ENCODE peak calls at places on chromosomes 2 and 18, in eight cellular contexts. C is tibial artery, B is Calu3, Z is GM12878, K is B cell, H is AG10803, D is fibroblast of lung, X is mucosa of descending colon. S is an unnamed sample.

GRCh38 chr18:8623549-8624106 is 14.4 kb downstream of the RAB12 start:
- DNase-seq in C (peak), B (peak), Z (no peak), K (peak), H (no peak), D (no peak), X (no peak), S (no peak)

GRCh38 chr2:18959200-18959599 is 369.8 kb upstream of the NT5C1B start:
- DNase-seq in C (no peak), B (no peak), Z (no peak), K (no peak), H (no peak), D (no peak), X (no peak), S (no peak)

GRCh38 chr2:165440367-165440766 is 29.1 kb upstream of the CSRNP3 start:
- DNase-seq in C (no peak), B (no peak), Z (no peak), K (no peak), H (peak), D (peak), X (no peak), S (no peak)

GRCh38 chr18:22912835-22913234 is 20.3 kb upstream of the RBBP8 start:
- DNase-seq in C (no peak), B (no peak), Z (no peak), K (no peak), H (peak), D (peak), X (no peak), S (no peak)

GRCh38 chr2:11344956-11345671 is 678 bp upstream of the ROCK2 start:
- DNase-seq in C (peak), B (peak), Z (no peak), K (peak), H (peak), D (peak), X (peak), S (no peak)

GRCh38 chr2:120654383-120655134 is 81.1 kb upstream of the GLI2 start:
- DNase-seq in C (no peak), B (no peak), Z (no peak), K (no peak), H (no peak), D (no peak), X (no peak), S (no peak)

GRCh38 chr2:240394549-240394948 is 40.9 kb upstream of the GPC1 start:
- DNase-seq in C (peak), B (no peak), Z (no peak), K (no peak), H (no peak), D (no peak), X (peak), S (no peak)

GRCh38 chr2:197871780-197872456 is 67.5 kb downstream of the PLCL1 start:
- DNase-seq in C (no peak), B (no peak), Z (no peak), K (no peak), H (no peak), D (no peak), X (no peak), S (no peak)

GRCh38 chr2:110115291-110116032 is at the start of gene MALL:
- DNase-seq in C (no peak), B (peak), Z (no peak), K (no peak), H (peak), D (peak), X (peak), S (no peak)

GRCh38 chr18:63016270-63016669 is 300.9 kb downstream of the PHLPP1 start:
- DNase-seq in C (no peak), B (peak), Z (peak), K (peak), H (peak), D (peak), X (no peak), S (peak)

GRCh38 chr2:233673896-233674295 is 2.2 kb downstream of the UGT1A9 start:
- DNase-seq in C (no peak), B (no peak), Z (no peak), K (no peak), H (no peak), D (no peak), X (no peak), S (no peak)

GRCh38 chr2:224357098-224357901 is 44.6 kb downstream of the FAM124B start:
- DNase-seq in C (peak), B (peak), Z (peak), K (peak), H (peak), D (peak), X (no peak), S (peak)

GRCh38 chr2:211454684-211455083 is 898.3 kb downstream of the CPS1 start:
- DNase-seq in C (no peak), B (no peak), Z (no peak), K (no peak), H (no peak), D (no peak), X (no peak), S (no peak)

GRCh38 chr2:160934991-160935390 is 225.2 kb upstream of the TANK start:
- DNase-seq in C (no peak), B (no peak), Z (no peak), K (no peak), H (no peak), D (no peak), X (no peak), S (no peak)
- TF ChIP-seq CTCF in C (no peak), B (no peak), Z (no peak), K (no peak), H (no peak), D (no peak), X (no peak), S (no peak)

GRCh38 chr2:78541451-78542267 is 483.8 kb upstream of the REG3G start:
- DNase-seq in C (no peak), B (no peak), Z (no peak), K (no peak), H (no peak), D (no peak), X (no peak), S (no peak)
- TF ChIP-seq CTCF in C (no peak), B (no peak), Z (no peak), K (no peak), H (no peak), D (no peak), X (no peak), S (no peak)

GRCh38 chr2:63488118-63488713 is 100.1 kb downstream of the WDPCP start:
- DNase-seq in C (no peak), B (peak), Z (no peak), K (peak), H (peak), D (peak), X (no peak), S (peak)
- TF ChIP-seq CTCF in C (peak), B (peak), Z (peak), K (peak), H (peak), D (peak), X (no peak), S (no peak)

DNA sequence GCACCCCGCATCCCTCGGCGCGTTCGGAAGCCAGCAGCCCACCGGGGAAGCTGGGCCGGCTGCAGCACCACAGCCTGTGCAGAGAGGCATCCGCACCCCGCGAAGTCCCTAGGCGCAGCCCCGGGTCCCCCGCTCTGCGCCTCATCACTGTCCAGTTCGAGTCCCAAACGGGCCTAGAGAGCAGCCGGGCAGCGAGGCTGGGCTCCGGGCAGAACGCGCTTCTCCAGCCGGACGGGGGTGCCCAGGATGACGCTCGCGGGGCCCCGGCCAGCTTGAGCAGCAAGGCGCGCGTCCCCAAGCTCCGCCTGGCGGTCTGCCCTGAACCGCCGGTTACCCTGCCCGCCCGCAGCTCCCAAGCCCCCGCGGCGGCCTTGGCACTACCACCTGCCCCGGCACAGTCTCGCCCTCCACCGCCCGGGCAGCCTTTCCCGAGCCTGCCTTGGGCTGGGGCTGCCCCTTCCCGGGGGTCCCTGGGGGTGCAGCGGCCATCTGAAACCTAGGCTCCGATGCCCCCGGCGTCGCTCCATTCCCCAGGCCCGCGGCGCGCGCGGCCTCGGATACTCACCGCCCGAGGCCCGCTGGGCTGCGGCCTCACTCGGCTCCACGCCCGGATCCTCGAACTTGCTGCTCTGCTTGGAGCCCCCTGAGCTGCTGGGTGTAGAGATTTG is 600 bp downstream of the SLC16A14 start:
- DNase-seq in C (peak), B (peak), Z (no peak), K (peak), H (peak), D (peak), X (peak), S (peak)
- TF ChIP-seq CTCF in C (peak), B (no peak), Z (peak), K (no peak), H (no peak), D (no peak), X (no peak), S (no peak)

DNA sequence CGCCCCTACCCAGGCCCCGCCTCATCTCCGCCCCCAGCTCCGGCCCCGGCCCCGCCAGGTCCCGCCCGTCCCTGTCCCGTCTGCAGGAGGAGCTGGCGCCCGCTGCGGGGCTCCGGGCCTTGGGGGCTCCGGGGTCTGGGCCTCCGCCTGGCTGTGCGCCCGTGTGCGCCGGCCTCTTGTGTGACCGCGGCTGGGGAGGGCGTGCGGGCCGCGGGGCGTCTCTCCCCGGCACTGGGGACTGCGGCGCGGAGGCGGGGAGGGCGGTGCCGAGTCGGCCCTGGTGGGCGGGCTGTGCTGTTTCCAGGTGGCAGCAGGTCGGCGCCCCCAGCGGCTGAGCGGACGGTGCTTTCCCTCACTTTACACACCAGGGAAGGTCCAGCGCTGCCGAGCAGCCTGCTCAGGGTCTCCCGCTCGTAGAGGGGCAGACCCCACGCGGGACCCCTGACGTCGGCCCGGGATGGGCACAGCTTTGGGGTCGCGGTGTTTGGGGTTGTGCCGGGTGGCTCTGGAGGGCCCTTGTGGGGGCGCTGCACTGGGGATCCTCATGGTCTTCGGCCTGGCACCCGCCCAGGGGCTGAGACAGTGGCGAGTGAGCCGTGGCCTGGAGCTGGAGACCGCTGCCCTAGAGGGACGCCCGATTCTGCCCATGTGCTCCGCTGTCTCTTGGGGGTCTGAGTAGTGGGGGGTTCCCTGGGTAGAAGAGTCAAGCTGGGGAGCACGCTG is 727 bp downstream of the ING5 start:
- DNase-seq in C (peak), B (peak), Z (peak), K (peak), H (peak), D (peak), X (peak), S (peak)
- TF ChIP-seq CTCF in C (peak), B (peak), Z (peak), K (peak), H (peak), D (no peak), X (no peak), S (peak)

DNA sequence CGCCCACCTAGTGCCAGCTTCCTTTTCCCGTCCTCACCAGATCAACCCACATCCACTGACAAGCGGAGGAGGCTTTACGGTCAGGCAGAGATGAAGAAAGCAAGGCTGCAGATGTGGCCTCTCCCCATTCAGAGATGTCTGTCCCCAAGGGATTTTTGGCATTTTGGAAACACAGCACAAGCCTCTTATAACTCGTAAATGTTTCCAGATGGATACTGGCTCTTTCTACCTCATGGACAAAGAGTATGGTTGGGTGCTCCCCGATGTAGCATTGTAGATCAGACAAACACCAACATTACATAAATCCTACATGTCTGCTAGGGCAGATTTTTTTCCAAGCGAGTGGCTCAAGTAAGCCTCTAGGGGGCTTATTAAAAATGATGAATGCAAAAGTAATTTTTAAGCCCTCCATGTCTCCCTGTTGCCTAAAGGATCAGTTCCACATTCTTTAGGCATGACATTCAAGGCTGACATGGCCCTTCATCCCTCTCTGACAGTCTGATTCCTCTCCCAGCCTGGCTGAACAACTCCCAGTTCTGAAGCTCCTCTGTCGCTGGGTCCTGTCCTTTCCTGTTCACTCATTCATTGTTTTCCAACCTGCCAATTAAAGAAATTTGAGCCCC is 11.7 kb downstream of the VIT start:
- DNase-seq in C (peak), B (no peak), Z (no peak), K (no peak), H (peak), D (peak), X (no peak), S (no peak)
- TF ChIP-seq CTCF in C (no peak), B (no peak), Z (no peak), K (no peak), H (peak), D (peak), X (no peak), S (no peak)

DNA sequence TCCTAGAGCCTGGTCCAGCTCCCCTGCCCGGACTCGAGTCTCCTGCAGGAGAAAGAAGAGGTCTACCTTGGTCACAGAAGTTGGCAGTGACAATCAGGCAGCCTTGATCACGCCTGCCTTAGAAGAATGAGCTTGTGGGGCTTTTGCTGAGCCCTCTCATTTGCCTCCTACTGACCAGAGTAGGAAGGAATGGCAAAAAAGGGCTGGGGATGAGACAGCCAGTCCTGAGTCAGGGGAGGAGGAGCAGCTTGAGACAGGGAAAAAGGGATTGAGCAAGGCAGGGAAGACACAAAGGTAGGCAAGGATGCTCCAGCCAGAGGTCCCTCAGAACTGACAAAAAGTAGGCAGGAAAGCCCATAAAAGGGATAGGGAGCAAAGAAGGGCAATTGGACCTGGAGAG is 6.0 kb downstream of the WDR54 start:
- DNase-seq in C (no peak), B (no peak), Z (no peak), K (no peak), H (no peak), D (no peak), X (no peak), S (no peak)
- TF ChIP-seq CTCF in C (no peak), B (no peak), Z (no peak), K (no peak), H (no peak), D (no peak), X (no peak), S (no peak)

GRCh38 chr2:73297586-73297985 is 4.2 kb upstream of the EGR4 start:
- DNase-seq in C (no peak), B (no peak), Z (no peak), K (no peak), H (no peak), D (no peak), X (no peak), S (no peak)
- TF ChIP-seq CTCF in C (no peak), B (no peak), Z (no peak), K (no peak), H (no peak), D (no peak), X (no peak), S (no peak)

GRCh38 chr2:86194751-86195054 is 559 bp downstream of the IMMT start:
- DNase-seq in C (no peak), B (no peak), Z (peak), K (no peak), H (no peak), D (peak), X (peak), S (no peak)

GRCh38 chr2:86199834-86200177 is 549 bp downstream of the MRPL35 start:
- DNase-seq in C (no peak), B (no peak), Z (no peak), K (no peak), H (no peak), D (no peak), X (no peak), S (no peak)

GRCh38 chr2:86195055-86195807 is at the start of gene IMMT:
- DNase-seq in C (peak), B (peak), Z (peak), K (peak), H (peak), D (peak), X (peak), S (peak)

GRCh38 chr2:86189782-86190416 is 5.4 kb downstream of the IMMT start:
- DNase-seq in C (no peak), B (no peak), Z (no peak), K (no peak), H (no peak), D (no peak), X (no peak), S (no peak)

DNA sequence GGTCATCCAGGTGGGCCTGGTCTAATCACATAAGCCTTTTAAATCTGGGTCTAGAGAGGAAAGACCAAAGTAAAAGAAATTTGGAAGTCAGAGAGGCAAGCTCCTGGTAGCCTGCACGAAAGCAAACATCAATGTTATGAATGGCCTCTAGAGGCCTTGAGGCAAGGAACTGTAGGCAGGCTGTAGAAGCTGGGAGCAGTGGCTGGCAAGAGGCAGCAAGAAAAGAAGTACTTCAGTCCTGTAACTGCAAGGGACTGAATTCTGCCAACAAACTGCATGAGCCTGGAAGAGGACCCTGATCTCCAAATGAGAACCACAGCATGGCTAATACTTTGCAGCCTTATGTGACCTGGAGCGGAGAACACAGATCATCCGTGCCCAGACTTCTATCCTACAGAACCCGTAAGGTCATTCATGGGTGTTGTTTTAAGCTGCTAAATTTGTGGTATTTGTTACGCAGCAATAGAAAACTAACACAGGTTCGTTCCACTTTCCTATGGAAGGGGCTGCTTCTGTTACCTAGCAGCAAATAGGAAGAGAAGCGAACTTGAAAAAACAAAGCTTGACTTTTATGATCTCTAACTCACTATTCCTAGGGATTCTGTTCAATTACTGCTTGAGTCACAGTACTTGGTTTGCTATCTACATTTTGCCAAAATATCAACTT is 1.2 kb downstream of the IMMT start:
- DNase-seq in C (no peak), B (no peak), Z (no peak), K (peak), H (no peak), D (no peak), X (no peak), S (no peak)
- TF ChIP-seq CTCF in C (no peak), B (no peak), Z (peak), K (no peak), H (peak), D (no peak), X (no peak), S (no peak)